ENCODE peak calls at places on chromosomes 16 and 17, in ten cellular contexts. One of them, this sample, is unnamed.

GRCh38 chr17:83014297-83014696 is 65.1 kb upstream of the METRNL start:
- DNase-seq in uterus: no peak
- DNase-seq in IMR-90: no peak
- DNase-seq in ovary: no peak
- DNase-seq in NB4: no peak
- DNase-seq in tibial artery: no peak
- DNase-seq in lower leg skin: no peak
- DNase-seq in astrocyte of the cerebellum: no peak
- DNase-seq in left ventricle myocardium inferior: no peak
- DNase-seq in mucosa of descending colon: no peak
- DNase-seq in this sample: no peak

GRCh38 chr17:63314766-63315165 is 131.3 kb downstream of the CYB561 start:
- DNase-seq in NB4: no peak
- DNase-seq in ovary: no peak
- DNase-seq in uterus: no peak
- DNase-seq in mucosa of descending colon: no peak
- DNase-seq in tibial artery: no peak
- DNase-seq in left ventricle myocardium inferior: no peak
- DNase-seq in lower leg skin: no peak
- DNase-seq in IMR-90: no peak
- DNase-seq in astrocyte of the cerebellum: no peak
- DNase-seq in this sample: no peak

GRCh38 chr16:88484505-88485365 is 31.7 kb downstream of the ZFPM1 start:
- DNase-seq in left ventricle myocardium inferior: no peak
- DNase-seq in tibial artery: no peak
- DNase-seq in mucosa of descending colon: peak
- DNase-seq in NB4: no peak
- DNase-seq in ovary: no peak
- DNase-seq in IMR-90: no peak
- DNase-seq in lower leg skin: no peak
- DNase-seq in astrocyte of the cerebellum: no peak
- DNase-seq in uterus: no peak
- DNase-seq in this sample: no peak

GRCh38 chr17:78839762-78840529 is 668 bp downstream of the USP36 start:
- DNase-seq in IMR-90: peak
- DNase-seq in lower leg skin: peak
- DNase-seq in mucosa of descending colon: peak
- DNase-seq in uterus: no peak
- DNase-seq in astrocyte of the cerebellum: no peak
- DNase-seq in tibial artery: peak
- DNase-seq in ovary: peak
- DNase-seq in NB4: peak
- DNase-seq in left ventricle myocardium inferior: no peak
- DNase-seq in this sample: peak

GRCh38 chr16:3029499-3030127 is 5.8 kb downstream of the THOC6 start:
- DNase-seq in lower leg skin: no peak
- DNase-seq in ovary: no peak
- DNase-seq in IMR-90: peak
- DNase-seq in mucosa of descending colon: peak
- DNase-seq in tibial artery: no peak
- DNase-seq in NB4: peak
- DNase-seq in astrocyte of the cerebellum: no peak
- DNase-seq in uterus: no peak
- DNase-seq in left ventricle myocardium inferior: no peak
- DNase-seq in this sample: no peak

GRCh38 chr17:49549311-49549605 is 26.4 kb upstream of the NXPH3 start:
- DNase-seq in mucosa of descending colon: no peak
- DNase-seq in uterus: no peak
- DNase-seq in tibial artery: no peak
- DNase-seq in ovary: no peak
- DNase-seq in IMR-90: no peak
- DNase-seq in lower leg skin: no peak
- DNase-seq in left ventricle myocardium inferior: no peak
- DNase-seq in astrocyte of the cerebellum: no peak
- DNase-seq in NB4: no peak
- DNase-seq in this sample: no peak

GRCh38 chr17:8359769-8360168 is 16.7 kb downstream of the KRABD2 start:
- DNase-seq in astrocyte of the cerebellum: no peak
- DNase-seq in lower leg skin: no peak
- DNase-seq in mucosa of descending colon: no peak
- DNase-seq in left ventricle myocardium inferior: no peak
- DNase-seq in NB4: no peak
- DNase-seq in uterus: peak
- DNase-seq in tibial artery: no peak
- DNase-seq in ovary: no peak
- DNase-seq in IMR-90: peak
- DNase-seq in this sample: no peak

GRCh38 chr16:27428035-27428785 is 26.2 kb downstream of the IL21R start:
- DNase-seq in left ventricle myocardium inferior: no peak
- DNase-seq in lower leg skin: peak
- DNase-seq in mucosa of descending colon: no peak
- DNase-seq in uterus: no peak
- DNase-seq in tibial artery: no peak
- DNase-seq in NB4: peak
- DNase-seq in astrocyte of the cerebellum: no peak
- DNase-seq in IMR-90: no peak
- DNase-seq in ovary: no peak
- DNase-seq in this sample: peak

GRCh38 chr16:89828199-89828869 is at the start of gene SPIRE2:
- DNase-seq in ovary: peak
- DNase-seq in left ventricle myocardium inferior: peak
- DNase-seq in mucosa of descending colon: peak
- DNase-seq in tibial artery: peak
- DNase-seq in IMR-90: peak
- DNase-seq in NB4: peak
- DNase-seq in astrocyte of the cerebellum: peak
- DNase-seq in uterus: peak
- DNase-seq in lower leg skin: peak
- DNase-seq in this sample: peak

GRCh38 chr17:59327891-59328290 is 3.6 kb upstream of the YPEL2 start:
- DNase-seq in lower leg skin: no peak
- DNase-seq in astrocyte of the cerebellum: no peak
- DNase-seq in ovary: no peak
- DNase-seq in tibial artery: peak
- DNase-seq in IMR-90: no peak
- DNase-seq in left ventricle myocardium inferior: no peak
- DNase-seq in mucosa of descending colon: no peak
- DNase-seq in NB4: no peak
- DNase-seq in uterus: no peak
- DNase-seq in this sample: no peak

GRCh38 chr17:64411999-64412771 is 21.5 kb upstream of the PECAM1 start:
- DNase-seq in astrocyte of the cerebellum: no peak
- DNase-seq in mucosa of descending colon: peak
- DNase-seq in IMR-90: no peak
- DNase-seq in tibial artery: peak
- DNase-seq in NB4: peak
- DNase-seq in left ventricle myocardium inferior: peak
- DNase-seq in uterus: peak
- DNase-seq in lower leg skin: peak
- DNase-seq in ovary: peak
- DNase-seq in this sample: no peak

GRCh38 chr16:29698042-29698441 is 19.1 kb downstream of the QPRT start:
- DNase-seq in astrocyte of the cerebellum: no peak
- DNase-seq in IMR-90: no peak
- DNase-seq in tibial artery: no peak
- DNase-seq in ovary: no peak
- DNase-seq in lower leg skin: no peak
- DNase-seq in mucosa of descending colon: no peak
- DNase-seq in NB4: no peak
- DNase-seq in uterus: no peak
- DNase-seq in left ventricle myocardium inferior: no peak
- DNase-seq in this sample: no peak

GRCh38 chr17:69047368-69048263 is 13.1 kb downstream of the ABCA9 start:
- DNase-seq in lower leg skin: peak
- DNase-seq in ovary: peak
- DNase-seq in left ventricle myocardium inferior: peak
- DNase-seq in IMR-90: peak
- DNase-seq in mucosa of descending colon: peak
- DNase-seq in astrocyte of the cerebellum: peak
- DNase-seq in NB4: peak
- DNase-seq in tibial artery: peak
- DNase-seq in uterus: peak
- DNase-seq in this sample: no peak
- H3K4me3 ChIP-seq in lower leg skin: no peak
- H3K4me3 ChIP-seq in ovary: no peak
- H3K4me3 ChIP-seq in left ventricle myocardium inferior: no peak
- H3K4me3 ChIP-seq in IMR-90: no peak
- H3K4me3 ChIP-seq in mucosa of descending colon: no peak
- H3K4me3 ChIP-seq in astrocyte of the cerebellum: no peak
- H3K4me3 ChIP-seq in NB4: no peak
- H3K4me3 ChIP-seq in tibial artery: no peak
- H3K4me3 ChIP-seq in uterus: no peak
- H3K4me3 ChIP-seq in this sample: no peak

DNA sequence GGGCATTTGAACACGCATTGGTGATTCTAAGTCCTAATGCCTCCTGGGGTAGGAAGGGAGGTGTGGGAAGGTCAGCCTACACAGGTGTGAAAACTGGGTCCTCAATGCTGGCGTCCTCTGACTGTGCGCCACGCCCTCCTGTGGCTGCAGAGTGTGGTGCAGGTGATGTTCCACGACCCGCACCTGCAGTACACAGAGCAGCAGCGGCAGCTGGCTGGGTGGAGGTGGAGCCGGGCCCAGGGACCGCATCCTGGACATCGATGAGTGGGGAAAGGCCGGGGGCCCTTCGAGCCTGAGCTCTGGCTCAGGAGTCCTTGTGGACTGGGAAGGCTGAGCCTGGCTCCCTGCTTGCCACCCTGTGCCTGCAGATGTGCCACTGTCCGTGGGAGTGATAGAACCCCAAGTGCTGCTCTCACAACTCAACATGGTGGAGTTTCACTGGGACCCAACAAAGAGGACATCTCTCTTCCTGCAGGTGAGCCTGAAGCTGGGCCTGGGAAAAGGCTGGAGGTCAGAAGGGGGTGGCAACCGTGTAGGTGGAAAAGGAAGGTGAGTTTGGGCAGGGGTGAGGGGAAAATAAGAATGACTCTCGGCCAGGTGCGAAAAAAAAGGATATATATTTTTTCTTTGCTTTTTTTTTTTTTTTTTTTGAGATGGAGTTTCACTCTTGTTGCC is 14.0 kb upstream of the STAC2 start:
- DNase-seq in mucosa of descending colon: peak
- DNase-seq in astrocyte of the cerebellum: no peak
- DNase-seq in uterus: no peak
- DNase-seq in tibial artery: peak
- DNase-seq in lower leg skin: no peak
- DNase-seq in NB4: peak
- DNase-seq in IMR-90: no peak
- DNase-seq in ovary: no peak
- DNase-seq in left ventricle myocardium inferior: no peak
- DNase-seq in this sample: peak
- TF ChIP-seq CTCF in mucosa of descending colon: peak
- TF ChIP-seq CTCF in astrocyte of the cerebellum: peak
- TF ChIP-seq CTCF in uterus: peak
- TF ChIP-seq CTCF in tibial artery: peak
- TF ChIP-seq CTCF in lower leg skin: no peak
- TF ChIP-seq CTCF in NB4: peak
- TF ChIP-seq CTCF in IMR-90: peak
- TF ChIP-seq CTCF in ovary: no peak
- TF ChIP-seq CTCF in left ventricle myocardium inferior: peak
- TF ChIP-seq CTCF in this sample: peak

DNA sequence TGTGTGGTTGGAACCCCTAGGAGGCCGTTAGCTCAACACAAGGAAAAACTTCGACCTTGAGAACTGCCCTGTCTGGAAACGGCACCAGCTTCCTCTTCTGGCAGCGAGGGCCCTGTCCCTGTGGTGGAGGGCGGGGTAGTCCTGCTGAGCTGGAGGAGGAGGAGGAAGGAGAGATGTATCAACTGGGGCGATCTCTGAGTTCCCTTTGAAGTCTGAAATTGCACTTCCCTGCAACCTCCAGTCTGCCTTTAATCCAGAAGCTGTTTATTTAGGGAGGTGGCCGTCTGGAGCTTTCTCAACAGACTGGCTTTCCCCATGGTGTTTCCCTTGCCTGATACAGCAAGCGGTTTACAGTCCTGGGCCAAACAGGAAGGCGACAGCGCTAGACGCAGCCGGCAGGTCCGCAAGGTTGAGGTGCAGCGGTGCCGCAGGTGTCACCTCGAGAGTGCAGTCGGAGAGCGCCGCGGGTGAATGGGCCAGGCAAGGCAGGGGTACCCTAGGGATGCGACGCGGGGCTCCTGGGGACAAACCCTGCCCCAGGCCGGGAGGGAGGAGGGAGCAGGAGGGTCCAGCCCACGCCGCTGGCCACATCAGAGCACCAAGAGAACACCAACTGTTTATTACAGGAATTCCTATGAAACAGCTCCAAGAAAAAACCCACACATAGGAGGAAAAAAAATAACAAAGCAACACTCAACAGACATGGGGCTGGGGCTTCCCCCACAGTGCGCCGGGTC is 11.3 kb upstream of the MRPS23 start:
- DNase-seq in mucosa of descending colon: peak
- DNase-seq in ovary: no peak
- DNase-seq in tibial artery: peak
- DNase-seq in IMR-90: peak
- DNase-seq in left ventricle myocardium inferior: peak
- DNase-seq in lower leg skin: no peak
- DNase-seq in astrocyte of the cerebellum: peak
- DNase-seq in NB4: peak
- DNase-seq in uterus: peak
- DNase-seq in this sample: peak
- H3K4me3 ChIP-seq in mucosa of descending colon: no peak
- H3K4me3 ChIP-seq in ovary: peak
- H3K4me3 ChIP-seq in tibial artery: peak
- H3K4me3 ChIP-seq in IMR-90: peak
- H3K4me3 ChIP-seq in left ventricle myocardium inferior: peak
- H3K4me3 ChIP-seq in lower leg skin: peak
- H3K4me3 ChIP-seq in astrocyte of the cerebellum: peak
- H3K4me3 ChIP-seq in NB4: no peak
- H3K4me3 ChIP-seq in uterus: peak
- H3K4me3 ChIP-seq in this sample: peak

GRCh38 chr17:31627960-31628359 is 231.1 kb downstream of the COPRS start:
- DNase-seq in mucosa of descending colon: no peak
- DNase-seq in NB4: no peak
- DNase-seq in astrocyte of the cerebellum: peak
- DNase-seq in tibial artery: no peak
- DNase-seq in left ventricle myocardium inferior: no peak
- DNase-seq in uterus: no peak
- DNase-seq in ovary: no peak
- DNase-seq in IMR-90: peak
- DNase-seq in lower leg skin: no peak
- DNase-seq in this sample: no peak

GRCh38 chr17:31629696-31630470 is 229.2 kb downstream of the COPRS start:
- DNase-seq in ovary: no peak
- DNase-seq in astrocyte of the cerebellum: peak
- DNase-seq in mucosa of descending colon: no peak
- DNase-seq in NB4: no peak
- DNase-seq in uterus: no peak
- DNase-seq in left ventricle myocardium inferior: no peak
- DNase-seq in IMR-90: peak
- DNase-seq in tibial artery: no peak
- DNase-seq in lower leg skin: no peak
- DNase-seq in this sample: no peak

GRCh38 chr17:31621566-31621965 is 230.1 kb downstream of the RAB11FIP4 start:
- DNase-seq in astrocyte of the cerebellum: no peak
- DNase-seq in mucosa of descending colon: no peak
- DNase-seq in left ventricle myocardium inferior: no peak
- DNase-seq in uterus: no peak
- DNase-seq in lower leg skin: no peak
- DNase-seq in NB4: no peak
- DNase-seq in tibial artery: no peak
- DNase-seq in ovary: no peak
- DNase-seq in IMR-90: no peak
- DNase-seq in this sample: no peak

GRCh38 chr17:31623990-31624389 is 232.5 kb downstream of the RAB11FIP4 start:
- DNase-seq in astrocyte of the cerebellum: no peak
- DNase-seq in mucosa of descending colon: no peak
- DNase-seq in lower leg skin: no peak
- DNase-seq in ovary: no peak
- DNase-seq in NB4: no peak
- DNase-seq in IMR-90: no peak
- DNase-seq in left ventricle myocardium inferior: no peak
- DNase-seq in tibial artery: no peak
- DNase-seq in uterus: no peak
- DNase-seq in this sample: no peak
- TF ChIP-seq CTCF in astrocyte of the cerebellum: no peak
- TF ChIP-seq CTCF in mucosa of descending colon: no peak
- TF ChIP-seq CTCF in lower leg skin: no peak
- TF ChIP-seq CTCF in ovary: no peak
- TF ChIP-seq CTCF in NB4: no peak
- TF ChIP-seq CTCF in IMR-90: no peak
- TF ChIP-seq CTCF in left ventricle myocardium inferior: no peak
- TF ChIP-seq CTCF in tibial artery: no peak
- TF ChIP-seq CTCF in uterus: no peak
- TF ChIP-seq CTCF in this sample: no peak

This sample was measured in GM12865.